ENCODE peak calls at places on chromosomes 12 and 14, in seven cellular contexts. A is tibial nerve; M is DND-41; Z is testis; T is fibroblast of lung; D is naive thymus-derived CD4-positive, alpha-beta T cell; N is IMR-90. H is an unnamed sample.
A peak's percentile ranks its signal among the peaks of the same experiment; 100 is the strongest.

GRCh38 chr12:69204191-69204590 is 35.2 kb upstream of the CPSF6 start:
- DNase-seq in D (no peak), M (no peak), N (no peak), T (no peak), A (no peak), Z (no peak), H (no peak)

GRCh38 chr14:35400707-35401421 is 3.7 kb downstream of the NFKBIA start:
- DNase-seq in Z (no peak), N (no peak), D (peak; percentile 41), T (no peak), M (no peak), A (no peak), H (no peak)

GRCh38 chr12:58349161-58349560 is 407.8 kb downstream of the ATP23 start:
- DNase-seq in D (no peak), N (peak; percentile 26), T (peak; percentile 38), Z (no peak), M (no peak), A (no peak), H (no peak)

GRCh38 chr12:100935929-100936328 is 141.4 kb downstream of the ANO4 start:
- DNase-seq in D (no peak), Z (no peak), M (no peak), N (no peak), A (no peak), T (no peak), H (no peak)

GRCh38 chr12:46299846-46300245 is 31.0 kb upstream of the SLC38A1 start:
- DNase-seq in N (no peak), Z (no peak), T (no peak), A (no peak), M (no peak), D (no peak), H (no peak)

GRCh38 chr12:127245437-127245836 is 1021.5 kb upstream of the TMEM132C start:
- DNase-seq in M (no peak), T (peak; percentile 69), N (peak; percentile 59), A (no peak), Z (no peak), D (no peak), H (no peak)

GRCh38 chr12:103986823-103987222 is 21.2 kb downstream of the TDG start:
- DNase-seq in N (peak; percentile 87), A (no peak), T (peak; percentile 85), Z (no peak), D (no peak), M (no peak), H (no peak)

GRCh38 chr12:69501154-69501895 is 31.1 kb downstream of the FRS2 start:
- DNase-seq in N (peak; percentile 30), Z (no peak), A (no peak), T (peak; percentile 78), D (no peak), M (no peak), H (no peak)

GRCh38 chr12:118058881-118059644 is 1.9 kb downstream of the WSB2 start:
- DNase-seq in Z (no peak), D (no peak), M (no peak), A (no peak), T (peak; percentile 82), N (peak; percentile 47), H (no peak)

GRCh38 chr12:132839558-132840235 is 11.0 kb upstream of the GOLGA3 start:
- DNase-seq in T (no peak), Z (no peak), D (no peak), A (no peak), M (no peak), N (no peak), H (no peak)

GRCh38 chr14:99127651-99128167 is 144.3 kb downstream of the BCL11B start:
- DNase-seq in Z (no peak), N (no peak), T (peak; percentile 83), D (no peak), A (no peak), M (no peak), H (no peak)

GRCh38 chr14:61561657-61562276 is 133.5 kb upstream of the HIF1A start:
- DNase-seq in T (peak; percentile 100), A (no peak), Z (peak; percentile 75), D (no peak), N (peak; percentile 99), M (no peak), H (peak; percentile 91)

GRCh38 chr12:107372229-107372658 is 278.9 kb upstream of the CRY1 start:
- DNase-seq in Z (no peak), A (no peak), D (no peak), T (peak; percentile 19), M (peak; percentile 6), N (peak; percentile 27), H (no peak)

GRCh38 chr12:103097496-103097895 is 140.0 kb downstream of the ASCL1 start:
- DNase-seq in N (no peak), Z (no peak), A (no peak), M (no peak), D (no peak), T (no peak), H (no peak)

GRCh38 chr12:64385468-64385867 is 5.1 kb downstream of the C12orf56 start:
- DNase-seq in M (no peak), D (no peak), T (peak; percentile 64), A (no peak), Z (no peak), N (peak; percentile 31), H (no peak)

GRCh38 chr12:89782807-89783206 is 74.2 kb upstream of the ATP2B1 start:
- DNase-seq in T (no peak), M (no peak), N (peak; percentile 42), Z (no peak), D (no peak), A (no peak), H (no peak)

GRCh38 chr14:60640859-60641721 is 8.2 kb downstream of the SIX1 start:
- DNase-seq in A (no peak), D (no peak), N (no peak), M (no peak), T (no peak), Z (no peak), H (no peak)

GRCh38 chr14:102754370-102755262 is 22.6 kb upstream of the TRAF3 start:
- DNase-seq in A (no peak), D (no peak), T (no peak), M (no peak), Z (no peak), N (no peak), H (no peak)

GRCh38 chr12:117309276-117309885 is 52.0 kb downstream of the NOS1 start:
- DNase-seq in M (no peak), N (no peak), Z (no peak), D (no peak), T (no peak), A (no peak), H (no peak)

GRCh38 chr12:119803391-119803791 is 73.7 kb downstream of the CIT start:
- DNase-seq in D (no peak), T (peak; percentile 48), Z (peak; percentile 20), N (peak; percentile 42), M (no peak), A (no peak), H (no peak)

DNA sequence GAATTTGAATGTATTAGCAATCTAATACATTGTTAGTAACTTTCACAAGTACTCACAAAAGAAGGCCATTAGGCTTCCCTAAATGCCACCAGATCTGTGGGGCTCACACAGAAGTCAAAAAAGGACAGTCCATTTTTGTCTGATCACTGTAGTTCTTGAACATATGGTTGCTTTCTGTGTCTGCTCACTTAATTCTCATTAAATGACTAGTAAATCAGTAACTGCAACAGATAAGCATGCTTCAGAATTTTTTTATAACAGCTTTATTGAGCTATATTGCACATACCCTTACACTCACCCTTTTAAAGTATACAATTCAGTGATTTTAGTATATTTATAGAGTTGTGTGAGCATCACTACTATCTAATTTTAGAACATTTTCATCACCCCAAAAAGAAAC is 71.4 kb downstream of the DENND5B start:
- DNase-seq in D (no peak), M (no peak), T (no peak), A (no peak), N (no peak), Z (no peak), H (no peak)
- H3K4me3 ChIP-seq in D (no peak overlapping the region), M (no peak overlapping the region), T (no peak overlapping the region), A (no peak overlapping the region), N (no peak overlapping the region), Z (no peak overlapping the region), H (peak overlapping the region; percentile 39)

GRCh38 chr12:52278530-52278929 is 4.1 kb downstream of the KRT86 start:
- DNase-seq in D (no peak), Z (no peak), T (no peak), A (no peak), N (no peak), M (no peak), H (no peak)
- H3K4me3 ChIP-seq in D (no peak overlapping the region), Z (peak overlapping the region; percentile 46), T (peak overlapping the region; percentile 37), A (no peak overlapping the region), N (no peak overlapping the region), M (no peak overlapping the region), H (peak overlapping the region; percentile 62)

GRCh38 chr14:24135584-24135833 is 485 bp upstream of the PSME1 start:
- DNase-seq in T (no peak), Z (no peak), M (no peak), N (no peak), A (no peak), D (no peak), H (no peak)

GRCh38 chr14:24135834-24136683 is at the start of gene PSME1:
- DNase-seq in D (peak; percentile 90), Z (peak; percentile 95), M (peak; percentile 95), T (peak; percentile 81), A (peak; percentile 89), N (peak; percentile 82), H (peak; percentile 94)

GRCh38 chr14:24138396-24139271 is 2.6 kb downstream of the PSME1 start:
- DNase-seq in N (no peak), Z (no peak), A (no peak), T (no peak), D (no peak), M (no peak), H (no peak)

GRCh38 chr14:24137529-24138395 is 1.8 kb downstream of the PSME1 start:
- DNase-seq in N (no peak), A (no peak), D (no peak), T (no peak), Z (no peak), M (no peak), H (no peak)

DNA sequence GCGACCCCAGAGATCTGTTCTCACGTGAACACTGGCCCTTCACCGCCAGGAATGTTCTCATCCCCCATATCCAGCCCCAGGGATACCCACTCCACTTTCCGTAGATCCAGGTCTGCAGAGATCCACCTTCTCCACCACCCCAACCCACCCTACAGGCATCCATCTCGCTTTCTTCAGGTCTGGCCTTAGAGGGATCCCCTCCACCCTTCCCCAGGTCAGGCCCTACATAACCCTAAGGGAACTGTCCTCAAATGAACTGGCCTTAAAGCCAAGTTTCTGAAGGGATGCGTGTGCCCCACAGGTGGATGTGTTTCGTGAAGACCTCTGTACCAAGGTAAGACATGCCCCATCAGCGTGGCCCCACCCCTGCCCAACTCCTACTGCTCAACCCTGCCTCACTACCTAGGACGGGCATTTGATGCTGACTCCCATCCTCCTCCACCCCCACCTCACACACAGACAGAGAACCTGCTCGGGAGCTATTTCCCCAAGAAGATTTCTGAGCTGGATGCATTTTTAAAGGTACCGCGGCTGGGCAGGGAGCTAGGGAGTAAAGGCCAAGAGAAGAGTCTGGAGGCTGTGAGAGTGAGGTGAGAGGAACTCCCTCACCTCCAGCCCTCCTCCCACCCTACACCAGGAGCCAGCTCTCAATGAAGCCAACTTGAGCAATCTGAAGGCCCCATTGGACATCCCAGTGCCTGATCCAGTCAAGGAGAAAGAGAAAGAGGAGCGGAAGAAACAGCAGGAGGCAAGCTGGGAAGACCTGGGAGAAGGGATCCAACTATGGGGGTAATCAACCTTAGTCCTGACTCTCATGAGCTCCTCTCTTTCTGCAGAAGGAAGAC is 912 bp downstream of the PSME1 start:
- DNase-seq in A (no peak), T (no peak), Z (no peak), D (no peak), M (no peak), N (no peak), H (no peak)
- H3K4me3 ChIP-seq in A (peak overlapping the region; percentile 76), T (peak overlapping the region; percentile 90), Z (peak overlapping the region; percentile 89), D (peak overlapping the region; percentile 83), M (peak overlapping the region; percentile 98), N (peak overlapping the region; percentile 97), H (peak overlapping the region; percentile 83)

GRCh38 chr14:74875941-74876913 is at the start of gene PROX2:
- DNase-seq in N (no peak), A (no peak), T (no peak), Z (no peak), D (peak; percentile 9), M (peak; percentile 11), H (no peak)
- H3K4me3 ChIP-seq in N (no peak within 1 kb of the TSS), A (no peak within 1 kb of the TSS), T (no peak within 1 kb of the TSS), Z (no peak within 1 kb of the TSS), D (peak within 1 kb of the TSS; percentile 25), M (no peak within 1 kb of the TSS), H (no peak within 1 kb of the TSS)